ENCODE peak calls at places on chromosomes 12 and 14, in ten cellular contexts. One of them, this sample, is unnamed.

GRCh38 chr14:101776315-101776714 is 14.8 kb downstream of the PPP2R5C start:
- DNase-seq in ELR: no peak
- DNase-seq in astrocyte of the spinal cord: no peak
- DNase-seq in kidney tubule cell: no peak
- DNase-seq in stimulated activated CD4-positive, alpha-beta T cell treated with anti-CD3 and anti-CD28 coated beads, TNF-alpha, amount 100 ng/mL, for 4 hours: no peak
- DNase-seq in nephron progenitor cell: no peak
- DNase-seq in CD8-positive, alpha-beta memory T cell: no peak
- DNase-seq in EH: no peak
- DNase-seq in activated naive CD8-positive, alpha-beta T cell treated with anti-CD3 and anti-CD28 coated beads for 36 hours: no peak
- DNase-seq in globus pallidus: no peak
- DNase-seq in this sample: no peak

GRCh38 chr14:88791629-88792571 is 853 bp downstream of the EML5 start:
- DNase-seq in globus pallidus: peak; percentile 24
- DNase-seq in activated naive CD8-positive, alpha-beta T cell treated with anti-CD3 and anti-CD28 coated beads for 36 hours: peak; percentile 3
- DNase-seq in CD8-positive, alpha-beta memory T cell: no peak
- DNase-seq in kidney tubule cell: peak; percentile 9
- DNase-seq in nephron progenitor cell: peak; percentile 13
- DNase-seq in EH: peak; percentile 10
- DNase-seq in stimulated activated CD4-positive, alpha-beta T cell treated with anti-CD3 and anti-CD28 coated beads, TNF-alpha, amount 100 ng/mL, for 4 hours: no peak
- DNase-seq in ELR: peak; percentile 6
- DNase-seq in astrocyte of the spinal cord: no peak
- DNase-seq in this sample: peak; percentile 9

GRCh38 chr12:93144109-93144508 is 215.0 kb upstream of the EEA1 start:
- DNase-seq in CD8-positive, alpha-beta memory T cell: no peak
- DNase-seq in ELR: no peak
- DNase-seq in kidney tubule cell: no peak
- DNase-seq in globus pallidus: no peak
- DNase-seq in activated naive CD8-positive, alpha-beta T cell treated with anti-CD3 and anti-CD28 coated beads for 36 hours: no peak
- DNase-seq in nephron progenitor cell: no peak
- DNase-seq in stimulated activated CD4-positive, alpha-beta T cell treated with anti-CD3 and anti-CD28 coated beads, TNF-alpha, amount 100 ng/mL, for 4 hours: no peak
- DNase-seq in EH: peak; percentile 45
- DNase-seq in astrocyte of the spinal cord: no peak
- DNase-seq in this sample: no peak

GRCh38 chr12:4435537-4435936 is 10.1 kb downstream of the FGF6 start:
- DNase-seq in EH: no peak
- DNase-seq in CD8-positive, alpha-beta memory T cell: no peak
- DNase-seq in activated naive CD8-positive, alpha-beta T cell treated with anti-CD3 and anti-CD28 coated beads for 36 hours: no peak
- DNase-seq in globus pallidus: no peak
- DNase-seq in kidney tubule cell: no peak
- DNase-seq in nephron progenitor cell: no peak
- DNase-seq in ELR: no peak
- DNase-seq in stimulated activated CD4-positive, alpha-beta T cell treated with anti-CD3 and anti-CD28 coated beads, TNF-alpha, amount 100 ng/mL, for 4 hours: no peak
- DNase-seq in astrocyte of the spinal cord: no peak
- DNase-seq in this sample: no peak

GRCh38 chr12:95204141-95204866 is 13.0 kb downstream of the FGD6 start:
- DNase-seq in stimulated activated CD4-positive, alpha-beta T cell treated with anti-CD3 and anti-CD28 coated beads, TNF-alpha, amount 100 ng/mL, for 4 hours: no peak
- DNase-seq in kidney tubule cell: peak; percentile 99
- DNase-seq in CD8-positive, alpha-beta memory T cell: no peak
- DNase-seq in ELR: peak; percentile 99
- DNase-seq in nephron progenitor cell: no peak
- DNase-seq in globus pallidus: no peak
- DNase-seq in EH: peak; percentile 87
- DNase-seq in astrocyte of the spinal cord: peak; percentile 88
- DNase-seq in activated naive CD8-positive, alpha-beta T cell treated with anti-CD3 and anti-CD28 coated beads for 36 hours: no peak
- DNase-seq in this sample: peak; percentile 21

GRCh38 chr14:94994245-94994644 is 163.1 kb downstream of the DICER1 start:
- DNase-seq in kidney tubule cell: no peak
- DNase-seq in ELR: no peak
- DNase-seq in globus pallidus: no peak
- DNase-seq in EH: no peak
- DNase-seq in stimulated activated CD4-positive, alpha-beta T cell treated with anti-CD3 and anti-CD28 coated beads, TNF-alpha, amount 100 ng/mL, for 4 hours: no peak
- DNase-seq in astrocyte of the spinal cord: no peak
- DNase-seq in CD8-positive, alpha-beta memory T cell: no peak
- DNase-seq in activated naive CD8-positive, alpha-beta T cell treated with anti-CD3 and anti-CD28 coated beads for 36 hours: no peak
- DNase-seq in nephron progenitor cell: no peak
- DNase-seq in this sample: no peak

GRCh38 chr12:24903305-24904088 is 45.4 kb downstream of the BCAT1 start:
- DNase-seq in CD8-positive, alpha-beta memory T cell: no peak
- DNase-seq in nephron progenitor cell: no peak
- DNase-seq in kidney tubule cell: no peak
- DNase-seq in stimulated activated CD4-positive, alpha-beta T cell treated with anti-CD3 and anti-CD28 coated beads, TNF-alpha, amount 100 ng/mL, for 4 hours: no peak
- DNase-seq in ELR: peak; percentile 47
- DNase-seq in activated naive CD8-positive, alpha-beta T cell treated with anti-CD3 and anti-CD28 coated beads for 36 hours: peak; percentile 27
- DNase-seq in globus pallidus: peak; percentile 49
- DNase-seq in EH: peak; percentile 52
- DNase-seq in astrocyte of the spinal cord: peak; percentile 43
- DNase-seq in this sample: no peak

GRCh38 chr12:94640134-94640928 is 10.0 kb downstream of the TMCC3 start:
- DNase-seq in kidney tubule cell: peak; percentile 89
- DNase-seq in nephron progenitor cell: no peak
- DNase-seq in globus pallidus: no peak
- DNase-seq in activated naive CD8-positive, alpha-beta T cell treated with anti-CD3 and anti-CD28 coated beads for 36 hours: peak; percentile 39
- DNase-seq in astrocyte of the spinal cord: peak; percentile 91
- DNase-seq in CD8-positive, alpha-beta memory T cell: no peak
- DNase-seq in stimulated activated CD4-positive, alpha-beta T cell treated with anti-CD3 and anti-CD28 coated beads, TNF-alpha, amount 100 ng/mL, for 4 hours: no peak
- DNase-seq in ELR: peak; percentile 92
- DNase-seq in EH: no peak
- DNase-seq in this sample: no peak

GRCh38 chr12:106179086-106179485 is 40.3 kb upstream of the NUAK1 start:
- DNase-seq in ELR: no peak
- DNase-seq in CD8-positive, alpha-beta memory T cell: no peak
- DNase-seq in nephron progenitor cell: peak; percentile 44
- DNase-seq in activated naive CD8-positive, alpha-beta T cell treated with anti-CD3 and anti-CD28 coated beads for 36 hours: no peak
- DNase-seq in astrocyte of the spinal cord: no peak
- DNase-seq in stimulated activated CD4-positive, alpha-beta T cell treated with anti-CD3 and anti-CD28 coated beads, TNF-alpha, amount 100 ng/mL, for 4 hours: no peak
- DNase-seq in EH: no peak
- DNase-seq in globus pallidus: no peak
- DNase-seq in kidney tubule cell: no peak
- DNase-seq in this sample: no peak

GRCh38 chr12:16515666-16516065 is 90.3 kb downstream of the LMO3 start:
- DNase-seq in activated naive CD8-positive, alpha-beta T cell treated with anti-CD3 and anti-CD28 coated beads for 36 hours: no peak
- DNase-seq in globus pallidus: no peak
- DNase-seq in ELR: no peak
- DNase-seq in CD8-positive, alpha-beta memory T cell: no peak
- DNase-seq in stimulated activated CD4-positive, alpha-beta T cell treated with anti-CD3 and anti-CD28 coated beads, TNF-alpha, amount 100 ng/mL, for 4 hours: no peak
- DNase-seq in EH: no peak
- DNase-seq in kidney tubule cell: peak; percentile 30
- DNase-seq in astrocyte of the spinal cord: no peak
- DNase-seq in nephron progenitor cell: no peak
- DNase-seq in this sample: no peak

GRCh38 chr12:47021298-47021697 is 58.1 kb upstream of the PCED1B start:
- DNase-seq in CD8-positive, alpha-beta memory T cell: no peak
- DNase-seq in astrocyte of the spinal cord: peak; percentile 88
- DNase-seq in stimulated activated CD4-positive, alpha-beta T cell treated with anti-CD3 and anti-CD28 coated beads, TNF-alpha, amount 100 ng/mL, for 4 hours: no peak
- DNase-seq in nephron progenitor cell: peak; percentile 20
- DNase-seq in activated naive CD8-positive, alpha-beta T cell treated with anti-CD3 and anti-CD28 coated beads for 36 hours: no peak
- DNase-seq in ELR: peak; percentile 98
- DNase-seq in kidney tubule cell: peak; percentile 87
- DNase-seq in globus pallidus: peak; percentile 37
- DNase-seq in EH: peak; percentile 90
- DNase-seq in this sample: peak; percentile 55

This sample was measured in iPS-NIHi11.